ENCODE peak calls at places on chromosome 10, in ten cellular contexts. L is Kasumi-1; S is NCI-H1092 treated with DMSO at 0.1 percent for 48 hours; A is activated effector memory CD4-positive, alpha-beta T cell treated with Interleukin-2 at 50 U/mL for 16 hours; C is posterior cingulate gyrus; I is putamen; W is left cardiac atrium; E is RWPE1; Q is left lobe of liver; K is NK-92 treated with Interleukin-12 subunit alpha and Interleukin-12 subunit beta, amount 100 ng/mL, for 24 hours. P is an unnamed sample.

GRCh38 chr10:132847856-132848255 is 61.9 kb upstream of the NKX6-2 start:
- DNase-seq in K (no peak), Q (no peak), L (peak; percentile 38), S (no peak), W (no peak), A (no peak), C (no peak), I (no peak), E (no peak), P (no peak)

GRCh38 chr10:113329121-113329596 is 223.7 kb upstream of the HABP2 start:
- DNase-seq in K (no peak), A (no peak), Q (no peak), E (no peak), L (no peak), W (no peak), S (no peak), C (no peak), I (peak; percentile 42), P (no peak)

GRCh38 chr10:110241841-110242240 is 34.4 kb downstream of the MXI1 start:
- DNase-seq in E (no peak), C (no peak), W (no peak), S (no peak), K (no peak), L (no peak), A (no peak), Q (no peak), I (no peak), P (no peak)

GRCh38 chr10:68333058-68333395 is 299 bp upstream of the PBLD start:
- DNase-seq in I (no peak), E (no peak), A (no peak), S (no peak), K (no peak), W (no peak), C (no peak), L (no peak), Q (no peak), P (no peak)

GRCh38 chr10:19788075-19788686 is 28.1 kb upstream of the PLXDC2 start:
- DNase-seq in A (no peak), W (no peak), K (no peak), E (peak; percentile 14), I (peak; percentile 7), C (no peak), Q (no peak), L (peak; percentile 88), S (no peak), P (peak; percentile 55)

GRCh38 chr10:131920693-131921092 is 19.9 kb downstream of the PPP2R2D start:
- DNase-seq in I (no peak), K (no peak), S (no peak), E (no peak), W (no peak), Q (no peak), L (no peak), C (no peak), A (no peak), P (no peak)

GRCh38 chr10:94546058-94546595 is 539 bp downstream of the HELLS start:
- DNase-seq in S (peak; percentile 57), A (peak; percentile 1), I (no peak), E (peak; percentile 38), Q (no peak), C (no peak), K (no peak), L (no peak), W (no peak), P (peak; percentile 40)

GRCh38 chr10:14667748-14668147 is 106.9 kb downstream of the FAM107B start:
- DNase-seq in W (no peak), I (no peak), Q (no peak), A (no peak), S (no peak), L (no peak), K (no peak), C (no peak), E (no peak), P (no peak)

GRCh38 chr10:106919798-106920382 is 244.6 kb downstream of the SORCS1 start:
- DNase-seq in I (no peak), Q (no peak), W (no peak), C (no peak), E (no peak), S (no peak), L (no peak), K (no peak), A (no peak), P (no peak)

GRCh38 chr10:131907679-131908078 is 6.9 kb downstream of the PPP2R2D start:
- DNase-seq in L (no peak), K (no peak), E (no peak), A (no peak), Q (no peak), I (no peak), C (no peak), S (no peak), W (peak; percentile 0), P (no peak)

GRCh38 chr10:71923138-71923692 is 41.0 kb upstream of the CHST3 start:
- DNase-seq in S (no peak), I (no peak), A (no peak), W (no peak), K (no peak), C (no peak), E (no peak), L (no peak), Q (no peak), P (no peak)

GRCh38 chr10:23755557-23755956 is 316.7 kb downstream of the OTUD1 start:
- DNase-seq in K (no peak), Q (no peak), W (no peak), L (no peak), E (no peak), C (no peak), A (no peak), S (no peak), I (no peak), P (no peak)

GRCh38 chr10:48634198-48634983 is 29.5 kb upstream of the ARHGAP22 start:
- DNase-seq in A (no peak), W (peak; percentile 64), Q (no peak), K (peak; percentile 30), I (peak; percentile 62), S (no peak), C (no peak), E (no peak), L (peak; percentile 99), P (no peak)

GRCh38 chr10:79323602-79324001 is 23.7 kb upstream of the PPIF start:
- DNase-seq in W (no peak), Q (no peak), I (no peak), E (no peak), A (no peak), S (no peak), C (no peak), L (no peak), K (no peak), P (no peak)

GRCh38 chr10:49600781-49601400 is 9.2 kb upstream of the SLC18A3 start:
- DNase-seq in I (no peak), W (no peak), L (no peak), A (no peak), C (no peak), E (no peak), S (no peak), Q (no peak), K (no peak), P (no peak)

GRCh38 chr10:71696635-71697326 is 22.8 kb downstream of the C10orf105 start:
- DNase-seq in I (no peak), K (peak; percentile 39), C (peak; percentile 53), W (peak; percentile 74), L (peak; percentile 74), A (peak; percentile 45), E (peak; percentile 74), S (peak; percentile 10), Q (peak; percentile 63), P (peak; percentile 23)

GRCh38 chr10:78973901-78974408 is 94.8 kb upstream of the ZMIZ1 start:
- DNase-seq in Q (no peak), S (peak; percentile 88), W (peak; percentile 81), E (peak; percentile 88), I (peak; percentile 89), K (no peak), C (peak; percentile 75), L (peak; percentile 64), A (peak; percentile 38), P (peak; percentile 87)

GRCh38 chr10:29191674-29192073 is 97.2 kb upstream of the LYZL1 start:
- DNase-seq in L (no peak), S (no peak), A (no peak), C (no peak), K (no peak), E (no peak), Q (no peak), I (no peak), W (no peak), P (no peak)

GRCh38 chr10:79129361-79129997 is 60.7 kb downstream of the ZMIZ1 start:
- DNase-seq in A (no peak), E (no peak), W (peak; percentile 54), K (no peak), S (no peak), Q (no peak), C (no peak), L (peak; percentile 70), I (no peak), P (no peak)

GRCh38 chr10:60974463-60975149 is 30.6 kb upstream of the RHOBTB1 start:
- DNase-seq in Q (no peak), A (no peak), W (no peak), S (no peak), L (no peak), C (no peak), I (no peak), K (no peak), E (peak; percentile 30), P (no peak)

GRCh38 chr10:122062831-122063674 is 74.1 kb downstream of the TACC2 start:
- DNase-seq in Q (peak; percentile 81), C (no peak), A (no peak), E (peak; percentile 95), W (peak; percentile 88), S (peak; percentile 7), I (no peak), L (no peak), K (no peak), P (peak; percentile 59)

GRCh38 chr10:63133787-63134557 is 844 bp downstream of the NRBF2 start:
- DNase-seq in E (no peak), W (no peak), S (no peak), K (no peak), I (no peak), A (no peak), L (peak; percentile 74), Q (no peak), C (no peak), P (no peak)

GRCh38 chr10:3067045-3067858 is at the start of gene PFKP:
- DNase-seq in C (no peak), I (no peak), Q (no peak), W (peak; percentile 57), A (peak; percentile 54), E (peak; percentile 41), K (peak; percentile 38), S (peak; percentile 26), L (no peak), P (peak; percentile 50)

P was measured in HAP-1.